ENCODE peak calls at places on chromosomes 12 and 14, in four cellular contexts. M is GM12878, W is HepG2, N is K562. Z is an unnamed sample.

GRCh38 chr12:11795910-11796459 is 146.5 kb downstream of the ETV6 start:
- DNase-seq in M (no peak), W (peak), N (peak), Z (peak)

GRCh38 chr12:118220697-118221096 is 84.8 kb downstream of the PEBP1 start:
- DNase-seq in M (no peak), W (no peak), N (no peak), Z (no peak)

GRCh38 chr12:77724367-77724957 is 106.2 kb upstream of the NAV3 start:
- DNase-seq in M (no peak), W (peak), N (no peak), Z (peak)

GRCh38 chr12:59452746-59453145 is 143.1 kb upstream of the SLC16A7 start:
- DNase-seq in M (no peak), W (no peak), N (no peak), Z (no peak)

GRCh38 chr12:131818821-131819585 is 9.2 kb upstream of the MMP17 start:
- DNase-seq in M (no peak), W (peak), N (no peak), Z (no peak)

GRCh38 chr14:36511981-36512584 is 7.9 kb downstream of the NKX2-1 start:
- DNase-seq in M (no peak), W (no peak), N (no peak), Z (no peak)

GRCh38 chr14:74882103-74882920 is 596 bp downstream of the DLST start:
- DNase-seq in M (no peak), W (no peak), N (peak), Z (peak)

GRCh38 chr12:22598141-22598762 is 26.7 kb upstream of the ETNK1 start:
- DNase-seq in M (no peak), W (no peak), N (no peak), Z (no peak)

GRCh38 chr12:132178314-132178713 is 34.1 kb downstream of the NOC4L start:
- DNase-seq in M (no peak), W (no peak), N (no peak), Z (no peak)

GRCh38 chr14:101719708-101720107 is 41.8 kb upstream of the PPP2R5C start:
- DNase-seq in M (no peak), W (peak), N (no peak), Z (peak)

GRCh38 chr14:54881235-54881760 is 21.3 kb downstream of the GCH1 start:
- DNase-seq in M (peak), W (no peak), N (no peak), Z (no peak)

GRCh38 chr12:48973992-48974673 is 2.6 kb upstream of the WNT10B start:
- DNase-seq in M (no peak), W (no peak), N (peak), Z (peak)

GRCh38 chr14:73188501-73188903 is 48.8 kb upstream of the PAPLN start:
- DNase-seq in M (no peak), W (no peak), N (no peak), Z (no peak)

GRCh38 chr14:46322730-46323425 is 328.7 kb downstream of the RPL10L start:
- DNase-seq in M (no peak), W (no peak), N (no peak), Z (peak)

GRCh38 chr12:57429473-57430116 is 1.2 kb downstream of the R3HDM2 start:
- DNase-seq in M (no peak), W (no peak), N (no peak), Z (no peak)

GRCh38 chr14:56081139-56081538 is 37.1 kb upstream of the PELI2 start:
- DNase-seq in M (no peak), W (no peak), N (no peak), Z (no peak)

GRCh38 chr14:31672709-31673108 is 111.5 kb downstream of the NUBPL start:
- DNase-seq in M (no peak), W (no peak), N (no peak), Z (no peak)

GRCh38 chr14:96027356-96028335 is 11.5 kb upstream of the C14orf132 start:
- DNase-seq in M (no peak), W (no peak), N (no peak), Z (no peak)
- H2AFZ ChIP-seq in M (no peak), W (no peak), N (no peak), Z (peak)

GRCh38 chr12:31536672-31537071 is 54.3 kb downstream of the DENND5B start:
- DNase-seq in M (no peak), W (no peak), N (no peak), Z (no peak)
- H3K4me3 ChIP-seq in M (no peak), W (no peak), N (no peak), Z (no peak)

GRCh38 chr12:109713187-109713984 is at the start of gene FAM222A:
- DNase-seq in M (peak), W (peak), N (peak), Z (peak)

GRCh38 chr12:109716092-109716479 is 2.5 kb downstream of the FAM222A start:
- DNase-seq in M (no peak), W (no peak), N (no peak), Z (no peak)

GRCh38 chr12:109714141-109714912 is 702 bp downstream of the FAM222A start:
- DNase-seq in M (no peak), W (peak), N (peak), Z (peak)

GRCh38 chr12:109715310-109716091 is 1.9 kb downstream of the FAM222A start:
- DNase-seq in M (no peak), W (no peak), N (peak), Z (peak)

DNA sequence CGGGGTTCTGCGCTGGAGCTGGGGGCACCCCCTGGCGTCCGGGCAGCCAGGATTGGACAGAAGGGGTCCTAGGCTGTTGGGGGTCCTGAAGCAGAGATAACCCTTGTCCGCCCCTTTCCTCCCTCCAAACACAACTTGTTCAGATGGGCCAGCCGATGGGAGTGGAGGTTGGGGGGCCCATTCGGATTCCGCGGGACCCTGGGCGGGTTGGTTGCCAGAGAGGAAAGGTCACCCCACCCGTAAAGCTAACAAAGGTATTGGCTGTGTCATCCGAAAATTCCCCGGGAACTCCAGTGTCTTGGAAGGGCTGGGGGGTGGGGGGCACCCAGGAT is 1.3 kb downstream of the FAM222A start:
- DNase-seq in M (no peak), W (no peak), N (no peak), Z (no peak)
- TF ChIP-seq JUNB in M (no peak), W (no peak), N (no peak), Z (no peak)

DNA sequence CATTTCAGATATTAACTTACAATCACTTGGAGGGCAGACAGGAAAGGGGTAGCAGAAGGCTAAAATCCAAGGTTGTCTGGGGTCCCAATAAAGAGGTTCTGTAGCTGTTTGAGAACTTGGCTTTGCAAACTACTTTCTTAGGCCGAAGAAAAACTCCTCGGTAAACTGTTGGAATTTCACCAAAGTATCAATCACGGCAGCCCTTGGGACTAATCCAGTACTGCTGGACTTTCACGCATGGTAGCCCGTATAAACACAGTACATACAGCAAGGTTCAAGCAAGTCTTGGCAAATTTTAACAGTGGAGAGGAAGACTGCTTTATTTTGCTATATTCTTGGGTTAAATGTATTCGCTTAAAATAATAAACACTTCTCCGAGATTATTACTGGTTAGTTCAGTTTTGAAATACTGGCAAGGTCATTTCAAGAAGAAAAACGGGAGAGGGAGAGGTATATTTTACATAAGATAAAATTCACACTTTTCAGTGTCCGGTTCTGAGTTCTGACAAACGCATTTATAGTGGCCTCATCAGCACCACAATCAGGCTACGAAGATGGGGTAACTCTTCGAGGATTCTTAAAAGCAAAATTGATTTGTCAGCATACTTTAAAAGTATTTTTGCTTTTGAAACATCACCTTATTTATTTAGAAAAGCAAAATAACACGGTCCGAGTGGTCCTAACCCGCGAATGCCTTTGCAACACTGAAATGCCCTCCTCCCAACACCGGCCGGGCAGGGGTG is 1.3 kb downstream of the SETD3 start:
- DNase-seq in M (no peak), W (no peak), N (no peak), Z (no peak)
- H2AFZ ChIP-seq in M (peak), W (no peak), N (peak), Z (peak)

GRCh38 chr12:111034148-111034910 is 114.0 kb upstream of the MYL2 start:
- DNase-seq in M (no peak), W (no peak), N (no peak), Z (peak)
- H3K4me3 ChIP-seq in M (no peak), W (no peak), N (no peak), Z (peak)

GRCh38 chr12:113906411-113907200 is 59.5 kb downstream of the RBM19 start:
- DNase-seq in M (no peak), W (no peak), N (no peak), Z (no peak)
- TF ChIP-seq JUNB in M (no peak), W (no peak), N (no peak), Z (no peak)

GRCh38 chr12:51970904-51971646 is 19.6 kb downstream of the ACVR1B start:
- DNase-seq in M (peak), W (peak), N (peak), Z (peak)

GRCh38 chr12:51972849-51973273 is 21.4 kb downstream of the ACVR1B start:
- DNase-seq in M (no peak), W (no peak), N (peak), Z (no peak)

GRCh38 chr12:51973560-51973959 is 22.1 kb downstream of the ACVR1B start:
- DNase-seq in M (no peak), W (no peak), N (no peak), Z (no peak)

GRCh38 chr12:51972424-51972812 is 20.9 kb downstream of the ACVR1B start:
- DNase-seq in M (no peak), W (no peak), N (no peak), Z (no peak)

GRCh38 chr12:51971679-51972423 is 20.4 kb downstream of the ACVR1B start:
- DNase-seq in M (no peak), W (no peak), N (no peak), Z (no peak)
- H2AFZ ChIP-seq in M (no peak), W (no peak), N (no peak), Z (no peak)

DNA sequence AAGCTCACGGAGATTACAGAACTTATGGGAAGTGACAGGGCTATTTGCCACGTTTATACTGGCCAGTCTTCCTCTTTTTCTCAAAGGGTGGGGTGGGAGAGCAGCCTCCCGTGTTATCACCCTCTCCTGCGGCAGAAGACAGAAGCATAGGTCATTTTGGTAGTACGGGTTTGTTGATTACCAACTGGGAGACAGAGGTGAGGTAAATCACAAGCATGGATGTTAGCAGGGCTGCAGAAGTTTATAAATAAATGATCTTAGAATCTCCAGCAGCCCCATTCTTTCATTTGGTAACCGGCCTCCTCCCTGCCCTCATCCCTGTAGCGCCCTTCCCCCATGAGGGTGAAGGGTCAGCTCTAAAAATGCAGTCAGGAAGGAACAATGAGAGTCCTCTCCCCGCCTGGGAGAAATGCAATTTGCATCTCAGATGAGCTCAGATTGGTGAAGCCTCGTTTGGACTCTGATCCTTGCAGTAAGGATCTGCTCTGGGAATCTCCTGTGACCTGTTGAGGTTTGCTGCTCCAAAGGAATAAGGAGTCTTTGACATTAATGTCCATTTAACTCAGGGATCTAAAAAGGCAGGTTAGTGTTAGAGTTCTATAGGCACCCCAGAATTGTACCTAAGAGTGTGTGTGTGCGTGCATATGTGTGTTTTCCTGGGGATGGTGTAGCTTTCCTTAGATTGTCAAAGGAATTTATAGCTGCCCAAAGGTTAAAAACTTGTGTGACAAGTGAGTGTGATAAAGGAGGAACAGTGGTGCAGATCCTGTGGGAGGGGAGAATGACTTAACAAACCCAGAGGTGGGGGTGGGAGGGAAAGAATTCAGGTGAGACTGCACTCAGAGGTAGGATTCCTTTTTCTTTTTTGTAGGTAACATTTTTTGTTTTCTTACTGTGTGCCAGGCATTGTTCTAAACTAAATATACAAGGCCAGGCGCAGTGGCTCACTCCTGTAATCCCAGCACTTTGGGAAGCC is 45.0 kb upstream of the SINHCAF start:
- DNase-seq in M (no peak), W (peak), N (peak), Z (peak)
- H3K4me3 ChIP-seq in M (no peak), W (peak), N (no peak), Z (peak)

DNA sequence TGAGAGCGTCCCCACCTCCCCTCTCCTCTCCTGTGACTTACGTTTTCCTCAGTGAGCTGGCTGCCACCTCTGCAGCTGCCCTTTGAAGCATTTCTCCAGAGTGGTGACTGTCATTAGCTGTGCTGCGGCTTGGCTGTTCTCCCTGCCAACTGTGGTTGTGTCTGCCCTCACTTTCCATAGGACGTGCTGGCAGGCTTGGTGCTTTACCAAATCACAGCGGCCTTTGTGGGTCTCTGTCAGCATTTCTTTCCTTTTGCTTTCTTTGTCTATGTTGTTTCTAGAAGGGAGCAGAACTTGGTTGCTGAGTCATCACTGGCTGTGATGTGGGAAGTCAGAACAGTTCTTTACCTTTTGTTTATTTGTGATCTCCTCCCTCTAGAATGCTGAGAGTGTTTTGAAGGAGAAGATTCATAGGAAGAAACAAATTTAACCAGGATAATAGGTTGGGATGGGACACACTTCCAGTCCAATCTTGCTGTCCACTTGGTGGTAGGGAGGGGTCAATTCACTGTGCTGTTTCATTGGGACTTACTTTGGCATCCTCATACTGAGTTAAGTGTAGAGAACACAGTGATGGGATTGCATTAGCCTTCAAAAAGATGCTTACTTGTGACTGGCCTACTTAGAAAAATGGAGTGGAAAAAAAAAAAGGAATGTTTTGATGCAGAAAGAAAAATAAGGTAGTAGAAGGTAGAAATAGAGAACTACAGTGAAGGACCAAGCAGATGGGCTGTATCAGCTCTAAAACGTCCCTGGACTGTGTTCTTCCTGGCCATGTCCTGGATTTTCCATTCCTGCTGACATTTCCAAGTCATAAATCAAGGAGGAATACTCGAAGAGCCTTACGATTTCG is 88.3 kb downstream of the TMX1 start:
- DNase-seq in M (no peak), W (no peak), N (no peak), Z (peak)
- TF ChIP-seq JUNB in M (no peak), W (no peak), N (no peak), Z (no peak)

DNA sequence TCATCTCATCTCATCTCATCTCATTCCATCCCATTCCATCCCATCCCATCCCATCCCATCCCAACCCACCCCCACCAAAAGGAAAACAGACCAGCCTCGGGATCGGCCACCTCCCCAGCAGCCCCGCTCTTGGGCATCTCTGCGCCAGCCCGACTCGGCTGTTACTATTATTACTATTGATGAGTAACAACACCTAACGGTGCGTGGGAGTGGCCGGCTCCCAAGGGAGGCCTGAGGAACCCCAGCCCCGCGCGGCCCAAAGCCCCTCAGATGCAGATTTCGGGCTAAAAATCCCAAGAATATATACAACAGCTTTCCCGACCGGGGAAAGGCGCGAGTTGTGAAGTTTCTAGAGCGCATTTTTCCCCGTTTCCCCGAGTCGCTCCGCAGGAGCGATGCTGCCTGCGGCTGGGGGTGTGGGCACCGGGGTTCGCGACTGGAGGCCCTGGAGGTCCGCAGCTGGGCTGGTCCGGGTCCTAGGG is 594 bp downstream of the NT5DC3 start:
- DNase-seq in M (no peak), W (no peak), N (no peak), Z (no peak)
- H2AFZ ChIP-seq in M (peak), W (no peak), N (peak), Z (peak)

Z was measured in GM23338.